ENCODE peak calls at places on chromosomes 5 and 9, in four cellular contexts. One of them, this sample, is unnamed.

GRCh38 chr5:156824800-156825199 is 25.3 kb upstream of the PPP1R2B start:
- DNase-seq in NCI-H774: peak
- DNase-seq in HuH-7: peak
- DNase-seq in glutamatergic neuron: no peak
- DNase-seq in this sample: no peak

GRCh38 chr5:35162848-35163770 is 67.2 kb downstream of the PRLR start:
- DNase-seq in NCI-H774: no peak
- DNase-seq in HuH-7: no peak
- DNase-seq in glutamatergic neuron: no peak
- DNase-seq in this sample: no peak

GRCh38 chr5:68746220-68747076 is 347.4 kb upstream of the SLC30A5 start:
- DNase-seq in NCI-H774: no peak
- DNase-seq in HuH-7: no peak
- DNase-seq in glutamatergic neuron: no peak
- DNase-seq in this sample: no peak

GRCh38 chr5:138824924-138825863 is 49.9 kb downstream of the LRRTM2 start:
- DNase-seq in NCI-H774: no peak
- DNase-seq in HuH-7: peak
- DNase-seq in glutamatergic neuron: no peak
- DNase-seq in this sample: no peak

GRCh38 chr5:81302596-81302995 is 1.2 kb downstream of the ZCCHC9 start:
- DNase-seq in NCI-H774: no peak
- DNase-seq in HuH-7: no peak
- DNase-seq in glutamatergic neuron: no peak
- DNase-seq in this sample: no peak

GRCh38 chr5:65151632-65152031 is 330.1 kb downstream of the ADAMTS6 start:
- DNase-seq in NCI-H774: no peak
- DNase-seq in HuH-7: peak
- DNase-seq in glutamatergic neuron: no peak
- DNase-seq in this sample: no peak

GRCh38 chr5:112005533-112005926 is 248.5 kb upstream of the NREP start:
- DNase-seq in NCI-H774: no peak
- DNase-seq in HuH-7: no peak
- DNase-seq in glutamatergic neuron: no peak
- DNase-seq in this sample: no peak

GRCh38 chr9:129776938-129777768 is 24.3 kb upstream of the PTGES start:
- DNase-seq in NCI-H774: no peak
- DNase-seq in HuH-7: no peak
- DNase-seq in glutamatergic neuron: peak
- DNase-seq in this sample: peak

GRCh38 chr9:134943411-134943810 is 25.7 kb upstream of the FCN1 start:
- DNase-seq in NCI-H774: no peak
- DNase-seq in HuH-7: no peak
- DNase-seq in glutamatergic neuron: no peak
- DNase-seq in this sample: no peak

GRCh38 chr5:135546014-135546413 is 10.2 kb upstream of the NEUROG1 start:
- DNase-seq in NCI-H774: no peak
- DNase-seq in HuH-7: no peak
- DNase-seq in glutamatergic neuron: no peak
- DNase-seq in this sample: no peak

GRCh38 chr9:87160148-87161107 is 213.1 kb upstream of the GAS1 start:
- DNase-seq in NCI-H774: no peak
- DNase-seq in HuH-7: no peak
- DNase-seq in glutamatergic neuron: peak
- DNase-seq in this sample: no peak

GRCh38 chr5:138095100-138095907 is 11.5 kb downstream of the WNT8A start:
- DNase-seq in NCI-H774: no peak
- DNase-seq in HuH-7: no peak
- DNase-seq in glutamatergic neuron: no peak
- DNase-seq in this sample: no peak

GRCh38 chr9:27204578-27204977 is 92.4 kb downstream of the EQTN start:
- DNase-seq in NCI-H774: no peak
- DNase-seq in HuH-7: no peak
- DNase-seq in glutamatergic neuron: no peak
- DNase-seq in this sample: no peak

GRCh38 chr5:43386960-43387362 is 25.2 kb downstream of the CCL28 start:
- DNase-seq in NCI-H774: no peak
- DNase-seq in HuH-7: no peak
- DNase-seq in glutamatergic neuron: no peak
- DNase-seq in this sample: no peak

GRCh38 chr9:106745457-106745856 is 117.5 kb upstream of the ZNF462 start:
- DNase-seq in NCI-H774: no peak
- DNase-seq in HuH-7: no peak
- DNase-seq in glutamatergic neuron: no peak
- DNase-seq in this sample: no peak

GRCh38 chr9:131033269-131034224 is 24.6 kb downstream of the LAMC3 start:
- DNase-seq in NCI-H774: no peak
- DNase-seq in HuH-7: no peak
- DNase-seq in glutamatergic neuron: peak
- DNase-seq in this sample: no peak

GRCh38 chr5:15267966-15268365 is 232.0 kb upstream of the FBXL7 start:
- DNase-seq in NCI-H774: no peak
- DNase-seq in HuH-7: no peak
- DNase-seq in glutamatergic neuron: no peak
- DNase-seq in this sample: no peak

GRCh38 chr5:61467766-61468482 is 135.9 kb downstream of the ZSWIM6 start:
- DNase-seq in NCI-H774: no peak
- DNase-seq in HuH-7: no peak
- DNase-seq in glutamatergic neuron: no peak
- DNase-seq in this sample: no peak

GRCh38 chr5:126746290-126746689 is 30.6 kb upstream of the LMNB1 start:
- DNase-seq in NCI-H774: no peak
- DNase-seq in HuH-7: no peak
- DNase-seq in glutamatergic neuron: no peak
- DNase-seq in this sample: no peak

GRCh38 chr5:178626484-178627258 is at the start of gene CLK4:
- DNase-seq in NCI-H774: peak
- DNase-seq in HuH-7: peak
- DNase-seq in glutamatergic neuron: peak
- DNase-seq in this sample: peak

GRCh38 chr5:118980438-118980837 is 7.9 kb downstream of the DTWD2 start:
- DNase-seq in NCI-H774: no peak
- DNase-seq in HuH-7: no peak
- DNase-seq in glutamatergic neuron: no peak
- DNase-seq in this sample: no peak

GRCh38 chr5:132138260-132138659 is 64.7 kb downstream of the CSF2 start:
- DNase-seq in NCI-H774: no peak
- DNase-seq in HuH-7: no peak
- DNase-seq in glutamatergic neuron: no peak
- DNase-seq in this sample: no peak

GRCh38 chr9:103364753-103365152 is 369.6 kb downstream of the CYLC2 start:
- DNase-seq in NCI-H774: no peak
- DNase-seq in HuH-7: no peak
- DNase-seq in glutamatergic neuron: no peak
- DNase-seq in this sample: no peak

GRCh38 chr5:72470817-72471216 is 36.4 kb downstream of the ZNF366 start:
- DNase-seq in NCI-H774: no peak
- DNase-seq in HuH-7: no peak
- DNase-seq in glutamatergic neuron: no peak
- DNase-seq in this sample: no peak

GRCh38 chr5:124700930-124701458 is 45.4 kb downstream of the ZNF608 start:
- DNase-seq in NCI-H774: no peak
- DNase-seq in HuH-7: no peak
- DNase-seq in glutamatergic neuron: no peak
- DNase-seq in this sample: no peak

GRCh38 chr9:112271466-112272098 is 61.8 kb downstream of the PTBP3 start:
- DNase-seq in NCI-H774: no peak
- DNase-seq in HuH-7: no peak
- DNase-seq in glutamatergic neuron: no peak
- DNase-seq in this sample: no peak

GRCh38 chr9:70043689-70044449 is at the start of gene MAMDC2:
- DNase-seq in NCI-H774: no peak
- DNase-seq in HuH-7: peak
- DNase-seq in glutamatergic neuron: peak
- DNase-seq in this sample: no peak

GRCh38 chr9:114348906-114349482 is 19.3 kb downstream of the ORM2 start:
- DNase-seq in NCI-H774: no peak
- DNase-seq in HuH-7: peak
- DNase-seq in glutamatergic neuron: no peak
- DNase-seq in this sample: peak

GRCh38 chr9:4366649-4367330 is 66.9 kb upstream of the GLIS3 start:
- DNase-seq in NCI-H774: peak
- DNase-seq in HuH-7: peak
- DNase-seq in glutamatergic neuron: peak
- DNase-seq in this sample: peak

GRCh38 chr5:154390746-154391359 is 54.9 kb upstream of the SAP30L start:
- DNase-seq in NCI-H774: no peak
- DNase-seq in HuH-7: no peak
- DNase-seq in glutamatergic neuron: no peak
- DNase-seq in this sample: no peak

GRCh38 chr5:112186401-112186990 is 232.6 kb downstream of the EPB41L4A start:
- DNase-seq in NCI-H774: no peak
- DNase-seq in HuH-7: peak
- DNase-seq in glutamatergic neuron: no peak
- DNase-seq in this sample: peak

GRCh38 chr9:93094294-93095204 is 1.5 kb upstream of the CARD19 start:
- DNase-seq in NCI-H774: no peak
- DNase-seq in HuH-7: no peak
- DNase-seq in glutamatergic neuron: peak
- DNase-seq in this sample: no peak

GRCh38 chr5:147168578-147169327 is 66.1 kb upstream of the STK32A start:
- DNase-seq in NCI-H774: no peak
- DNase-seq in HuH-7: no peak
- DNase-seq in glutamatergic neuron: no peak
- DNase-seq in this sample: no peak

GRCh38 chr9:89661956-89662717 is 57.3 kb downstream of the GADD45G start:
- DNase-seq in NCI-H774: peak
- DNase-seq in HuH-7: peak
- DNase-seq in glutamatergic neuron: peak
- DNase-seq in this sample: peak

GRCh38 chr5:150125334-150125733 is 30.3 kb downstream of the PDGFRB start:
- DNase-seq in NCI-H774: no peak
- DNase-seq in HuH-7: no peak
- DNase-seq in glutamatergic neuron: no peak
- DNase-seq in this sample: no peak

GRCh38 chr5:52844885-52845284 is 57.2 kb downstream of the ITGA1 start:
- DNase-seq in NCI-H774: no peak
- DNase-seq in HuH-7: no peak
- DNase-seq in glutamatergic neuron: no peak
- DNase-seq in this sample: no peak

This sample was measured in BE2C.